ENCODE peak calls at places on chromosomes 4 and X, in five cellular contexts. N is neuronal stem cell, I is IMR-90, A is mesenchymal stem cell, O is H1. H is an unnamed sample. For H3K4me1, the result is how much of the 10 kb centered on the place peaks cover.

GRCh38 chr4:87423313-87424031 is 1.1 kb downstream of the NUDT9 start:
- DNase-seq in I (no peak), N (no peak), O (no peak), A (peak), H (no peak)

GRCh38 chrX:41906515-41907165 is 16.7 kb downstream of the CASK start:
- DNase-seq in N (no peak), A (no peak), I (no peak), O (no peak), H (no peak)

GRCh38 chrX:48971325-48972213 is at the start of gene KCND1:
- DNase-seq in I (peak), N (no peak), O (peak), A (peak), H (peak)

GRCh38 chr4:127669691-127670090 is 36.9 kb downstream of the INTU start:
- DNase-seq in I (no peak), N (no peak), A (no peak), O (no peak), H (no peak)

GRCh38 chr4:76665139-76665538 is 230.1 kb downstream of the SHROOM3 start:
- DNase-seq in A (no peak), O (no peak), I (peak), N (no peak), H (no peak)

GRCh38 chr4:15695240-15695699 is 7.6 kb upstream of the BST1 start:
- DNase-seq in O (no peak), I (peak), N (peak), A (peak), H (peak)

GRCh38 chr4:155722816-155723499 is 35.9 kb upstream of the GUCY1B1 start:
- DNase-seq in O (no peak), I (peak), N (no peak), A (peak), H (peak)

GRCh38 chrX:9847071-9847470 is 60.8 kb downstream of the SHROOM2 start:
- DNase-seq in O (no peak), A (peak), N (no peak), I (peak), H (no peak)

GRCh38 chr4:186192068-186192751 is 843 bp downstream of the CYP4V2 start:
- DNase-seq in I (peak), N (peak), O (peak), A (peak), H (peak)
- H3K4me3 ChIP-seq in I (peak), N (peak), O (peak), A (peak), H (peak)

GRCh38 chrX:23840674-23841073 is 57.7 kb downstream of the SAT1 start:
- DNase-seq in N (no peak), O (no peak), I (no peak), A (no peak), H (peak)

GRCh38 chrX:23845316-23845932 is 62.3 kb downstream of the APOO start:
- DNase-seq in O (no peak), N (no peak), A (peak), I (no peak), H (no peak)

GRCh38 chrX:23841847-23842522 is 59.0 kb downstream of the SAT1 start:
- DNase-seq in A (no peak), N (no peak), O (no peak), I (no peak), H (no peak)

GRCh38 chrX:23849241-23849640 is 58.5 kb downstream of the APOO start:
- DNase-seq in N (no peak), I (no peak), A (no peak), O (no peak), H (no peak)

DNA sequence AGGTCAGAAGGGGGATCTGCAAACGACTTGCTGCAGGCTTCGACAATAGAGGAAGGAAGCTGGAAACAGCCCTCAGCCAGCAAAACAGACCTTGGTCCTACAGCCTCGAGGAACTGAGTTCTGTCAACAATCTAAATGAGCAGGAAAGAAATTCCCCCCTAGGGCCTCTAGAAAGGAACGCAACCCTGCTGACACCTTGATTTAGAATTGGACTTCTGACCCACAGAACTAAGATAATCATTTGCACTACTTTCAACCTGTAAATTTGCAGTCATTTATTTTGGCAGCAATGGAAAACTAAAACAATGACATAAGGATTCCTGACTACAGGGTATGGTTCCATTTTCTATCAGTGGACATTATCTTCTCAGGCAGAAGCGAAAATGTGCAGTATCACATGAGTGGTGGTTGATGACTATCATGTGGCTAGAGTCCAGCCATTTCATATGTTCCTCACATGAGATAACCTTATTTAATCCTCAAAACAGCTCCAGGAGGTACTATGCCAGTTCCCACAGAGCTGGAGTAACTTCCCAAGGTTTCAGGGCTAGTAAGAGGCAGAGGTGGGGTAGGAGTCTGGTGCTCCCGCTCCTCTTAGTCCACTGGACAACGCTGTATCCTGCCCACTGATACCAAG is 61.6 kb downstream of the SAT1 start:
- DNase-seq in I (peak), N (no peak), O (no peak), A (peak), H (peak)
- H3K4me1 ChIP-seq in I (under half), N (under half), O (under half), A (under half), H (under half)

GRCh38 chrX:7789200-7789599 is 53.8 kb upstream of the VCX start:
- DNase-seq in I (no peak), A (no peak), O (no peak), N (no peak), H (no peak)

GRCh38 chrX:7787714-7788113 is 55.3 kb upstream of the VCX start:
- DNase-seq in A (no peak), O (no peak), I (no peak), N (no peak), H (no peak)

DNA sequence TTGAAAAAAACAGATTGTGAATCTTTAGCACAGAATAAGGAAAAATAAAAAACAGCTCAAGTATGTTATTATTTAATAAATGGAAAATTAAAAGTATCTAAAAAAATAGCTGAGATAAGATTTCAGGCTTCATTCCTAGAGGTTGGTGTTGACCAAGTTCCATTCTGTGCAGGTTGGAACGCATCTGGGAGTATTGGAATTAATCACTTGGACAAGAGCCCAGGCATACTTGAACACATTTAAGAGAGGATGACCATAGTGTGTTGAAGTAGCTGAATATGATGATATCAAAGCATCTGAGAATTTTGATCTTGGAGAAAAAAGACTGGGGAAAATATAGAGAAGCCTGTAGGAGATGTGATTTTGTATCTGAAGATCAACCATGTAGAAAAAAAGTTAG is 54.6 kb upstream of the VCX start:
- DNase-seq in N (no peak), I (no peak), O (no peak), A (no peak), H (no peak)
- H2BK15ac ChIP-seq in N (no peak), I (no peak), O (no peak), A (no peak), H (no peak)

GRCh38 chr4:41359836-41360213 is 103.1 kb downstream of the UCHL1 start:
- DNase-seq in O (no peak), A (no peak), I (no peak), N (no peak), H (peak)
- H3K4me3 ChIP-seq in O (peak), A (peak), I (peak), N (peak), H (no peak)

GRCh38 chr4:183078634-183079033 is 20.4 kb upstream of the WWC2 start:
- DNase-seq in A (no peak), I (no peak), O (no peak), N (no peak), H (no peak)
- H3K4me1 ChIP-seq in A (under half), I (under half), O (under half), N (under half), H (under half)

DNA sequence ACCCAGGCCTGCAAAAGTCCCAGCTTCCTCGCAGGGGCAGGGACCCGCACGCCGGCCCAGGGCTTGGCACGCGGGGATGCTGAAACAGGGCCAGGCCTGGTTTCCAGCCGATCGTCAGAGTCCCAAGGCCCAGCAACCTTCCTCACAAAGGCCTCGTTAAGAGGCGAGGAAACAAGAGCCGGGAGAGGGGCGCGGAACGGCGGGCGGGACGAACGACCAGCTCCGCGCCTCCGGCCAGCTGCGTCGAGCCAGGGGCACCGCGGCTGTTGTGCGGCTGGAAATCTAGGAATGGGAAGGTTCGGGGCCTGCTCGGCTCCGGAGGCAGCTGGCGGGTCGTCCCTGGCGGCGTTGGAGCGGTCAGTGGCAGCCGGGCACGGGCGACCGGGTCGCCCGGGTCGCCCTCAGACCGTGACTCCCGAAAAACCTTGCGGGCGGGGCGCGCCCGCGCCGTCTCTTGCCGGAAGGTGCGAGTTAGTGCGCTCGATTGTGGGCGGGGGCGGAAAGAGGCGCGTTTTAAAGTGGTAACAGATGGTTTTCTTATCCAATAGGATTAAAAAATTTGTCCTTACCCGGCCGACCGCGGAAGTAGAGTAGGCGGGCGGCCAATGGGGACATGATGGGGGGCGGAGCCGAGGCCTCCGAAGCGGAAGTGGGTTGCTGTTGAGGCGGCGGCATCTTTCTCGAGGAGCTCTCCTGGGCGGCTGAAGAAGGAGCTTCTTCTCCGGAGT is at the start of gene RNF4:
- DNase-seq in N (peak), O (peak), A (peak), I (peak), H (peak)
- H2BK15ac ChIP-seq in N (peak), O (peak), A (peak), I (peak), H (no peak)

DNA sequence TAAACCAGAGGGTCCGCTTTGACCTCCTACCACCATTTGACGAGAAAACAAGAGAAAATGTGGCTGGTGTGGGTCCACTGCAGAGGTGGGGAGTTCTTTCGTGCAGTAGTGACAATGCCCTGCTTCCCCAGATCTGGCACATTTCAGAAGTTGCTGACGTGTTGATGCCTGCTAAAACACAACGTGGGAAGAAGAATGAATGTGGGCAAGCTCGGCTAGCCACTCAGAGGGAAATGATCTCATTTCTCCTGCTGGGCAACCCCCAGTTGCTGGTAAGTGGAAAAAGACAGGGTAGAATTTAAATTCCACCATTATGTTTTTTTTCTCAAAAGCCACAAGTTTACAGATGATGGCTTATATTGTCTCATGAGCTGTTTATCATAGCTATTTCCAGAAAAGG is 77.9 kb downstream of the LUZP4 start:
- DNase-seq in I (peak), N (no peak), O (no peak), A (peak), H (peak)
- H3K4me3 ChIP-seq in I (no peak), N (no peak), O (no peak), A (no peak), H (no peak)

DNA sequence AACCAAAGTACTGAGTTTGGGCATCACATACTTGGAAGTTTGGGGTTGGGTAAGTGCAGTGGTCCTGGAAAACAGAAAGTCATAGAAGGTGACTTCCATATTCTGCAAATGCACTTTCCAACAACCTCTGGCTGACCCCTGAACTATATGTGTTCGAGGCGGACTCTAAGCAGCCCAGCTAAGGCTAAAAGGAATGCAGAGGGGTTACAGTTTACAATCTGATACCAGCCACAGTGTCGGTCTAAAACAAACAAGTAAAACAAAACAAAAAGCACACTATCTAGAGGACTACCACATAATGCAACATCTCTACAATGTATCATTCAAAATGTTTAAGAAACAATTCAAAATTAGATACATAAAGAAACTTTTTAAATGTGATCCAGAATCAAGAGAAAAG is 185.6 kb downstream of the ADAMTS3 start:
- DNase-seq in I (peak), N (no peak), O (no peak), A (peak), H (no peak)
- H3K4me1 ChIP-seq in I (under half), N (under half), O (under half), A (under half), H (under half)

DNA sequence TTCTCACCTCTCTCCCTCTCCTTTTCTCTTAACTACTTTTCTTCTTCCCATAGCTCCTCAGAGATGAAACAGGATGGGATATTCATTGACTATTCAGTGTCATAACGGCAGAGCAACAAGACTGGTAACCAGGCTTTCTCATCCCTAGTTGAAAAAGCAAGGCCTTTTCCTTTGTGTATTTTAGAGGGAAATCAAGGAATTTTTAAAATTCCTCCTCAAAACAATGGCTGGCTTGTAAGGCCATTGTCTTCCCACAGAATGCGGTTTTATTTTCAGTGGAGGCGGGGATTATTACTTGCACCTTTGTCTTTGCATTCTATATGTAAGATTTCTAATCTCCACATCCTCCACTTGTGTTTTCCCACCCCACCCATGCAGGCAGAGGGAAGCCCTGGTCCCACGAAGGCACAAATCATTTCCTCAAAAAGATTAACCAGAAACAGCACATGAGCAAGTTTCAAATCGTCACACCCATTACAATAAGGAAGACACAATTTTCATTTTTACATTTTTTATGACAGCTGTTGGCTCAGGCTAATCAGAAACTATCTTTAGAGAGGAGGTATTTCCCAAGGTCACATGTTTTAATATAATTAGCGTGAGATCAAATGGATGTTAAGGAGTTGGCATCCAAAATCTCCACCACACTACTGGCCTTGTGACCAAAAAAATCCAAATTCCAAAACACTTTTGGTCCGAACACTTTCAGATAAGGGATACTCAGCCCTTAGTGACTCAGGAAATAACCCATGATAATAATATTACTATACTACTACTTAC is 53.0 kb upstream of the KDR start:
- DNase-seq in I (no peak), O (no peak), N (no peak), A (no peak), H (peak)
- H2BK15ac ChIP-seq in I (no peak), O (no peak), N (no peak), A (no peak), H (peak)

DNA sequence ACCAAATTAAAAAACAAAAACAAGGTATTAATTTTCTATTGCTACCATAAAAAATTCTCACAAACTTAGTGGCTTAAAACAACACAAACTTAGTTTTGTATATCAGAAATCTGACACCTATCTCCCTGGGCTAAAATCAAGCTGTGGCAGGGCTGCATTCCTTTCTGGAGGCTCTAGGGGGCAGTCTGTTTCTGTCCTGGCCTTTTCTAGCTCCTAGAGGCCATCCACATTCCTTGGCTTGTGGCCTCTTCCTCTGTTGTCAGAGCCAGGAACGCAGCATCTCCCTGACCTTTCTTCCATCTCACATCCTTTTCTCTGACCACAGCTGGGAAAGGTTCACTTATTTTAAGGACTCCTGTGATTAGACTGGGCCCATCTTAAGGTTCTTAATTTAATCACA is 38.9 kb upstream of the TLR2 start:
- DNase-seq in I (no peak), O (no peak), A (no peak), N (no peak), H (peak)
- H3K4me3 ChIP-seq in I (no peak), O (no peak), A (no peak), N (no peak), H (no peak)

H was measured in mesendoderm.